ENCODE peak calls at places on chromosomes 2 and 18, in nine cellular contexts. L, T, I, M, F, Y, G, R and V are unnamed samples.

GRCh38 chr2:237693281-237694039 is 66.1 kb downstream of the LRRFIP1 start:
- DNase-seq in L (no peak), T (no peak), I (no peak), M (peak), F (no peak), Y (no peak), G (no peak), R (no peak), V (no peak)

GRCh38 chr18:22432672-22433137 is 15.0 kb upstream of the CTAGE1 start:
- DNase-seq in L (no peak), T (peak), I (no peak), M (no peak), F (no peak), Y (no peak), G (no peak), R (no peak), V (no peak)

GRCh38 chr2:179991344-179991743 is 15.8 kb downstream of the CWC22 start:
- DNase-seq in L (no peak), T (no peak), I (no peak), M (no peak), F (no peak), Y (no peak), G (no peak), R (no peak), V (no peak)

GRCh38 chr2:86616502-86616901 is 7.2 kb downstream of the RNF103 start:
- DNase-seq in L (no peak), T (no peak), I (no peak), M (no peak), F (no peak), Y (no peak), G (no peak), R (no peak), V (no peak)

GRCh38 chr2:75465317-75465998 is 95.3 kb downstream of the EVA1A start:
- DNase-seq in L (no peak), T (no peak), I (no peak), M (no peak), F (no peak), Y (no peak), G (peak), R (no peak), V (no peak)

GRCh38 chr2:232496508-232497373 is 9.1 kb upstream of the ECEL1 start:
- DNase-seq in L (no peak), T (no peak), I (no peak), M (no peak), F (no peak), Y (no peak), G (no peak), R (no peak), V (no peak)

GRCh38 chr2:206993964-206994363 is 54.6 kb downstream of the CPO start:
- DNase-seq in L (no peak), T (no peak), I (no peak), M (no peak), F (no peak), Y (no peak), G (no peak), R (no peak), V (no peak)

GRCh38 chr2:173747037-173747436 is 218.1 kb downstream of the SP3 start:
- DNase-seq in L (no peak), T (no peak), I (no peak), M (no peak), F (no peak), Y (no peak), G (no peak), R (no peak), V (no peak)

GRCh38 chr2:100980046-100980445 is 22.0 kb upstream of the RPL31 start:
- DNase-seq in L (no peak), T (no peak), I (no peak), M (peak), F (no peak), Y (no peak), G (no peak), R (no peak), V (no peak)

GRCh38 chr2:121382744-121383143 is 97.7 kb upstream of the TFCP2L1 start:
- DNase-seq in L (peak), T (no peak), I (no peak), M (no peak), F (no peak), Y (no peak), G (no peak), R (no peak), V (no peak)

GRCh38 chr18:54871231-54871630 is 43.0 kb downstream of the RAB27B start:
- DNase-seq in L (no peak), T (no peak), I (no peak), M (no peak), F (no peak), Y (no peak), G (no peak), R (no peak), V (no peak)

GRCh38 chr2:230602562-230603230 is 109.9 kb upstream of the CAB39 start:
- DNase-seq in L (no peak), T (no peak), I (no peak), M (no peak), F (peak), Y (no peak), G (no peak), R (peak), V (peak)

GRCh38 chr2:120995656-120996190 is 260.1 kb downstream of the GLI2 start:
- DNase-seq in L (no peak), T (no peak), I (no peak), M (peak), F (no peak), Y (no peak), G (no peak), R (no peak), V (no peak)

GRCh38 chr2:238403632-238404405 is 22.9 kb upstream of the ASB1 start:
- DNase-seq in L (no peak), T (no peak), I (no peak), M (no peak), F (no peak), Y (no peak), G (peak), R (no peak), V (no peak)